ENCODE peak calls at places on chromosomes 3 and 15, in six cellular contexts. A is stomach, K is spleen, V is esophagus muscularis mucosa, Z is ovary, G is adrenal gland. D is an unnamed sample.

GRCh38 chr3:30292192-30292893 is 314.1 kb upstream of the TGFBR2 start:
- DNase-seq in G (no peak), K (no peak), V (no peak), Z (no peak), A (no peak), D (no peak)

GRCh38 chr3:138348107-138348949 is at the start of gene MRAS:
- DNase-seq in A (peak; percentile 79), Z (peak; percentile 85), V (no peak), G (peak; percentile 81), K (peak; percentile 82), D (peak; percentile 78)

GRCh38 chr3:5294360-5294759 is 106.9 kb downstream of the EDEM1 start:
- DNase-seq in V (peak; percentile 37), A (no peak), K (no peak), G (no peak), Z (no peak), D (no peak)

GRCh38 chr3:62151591-62151990 is 221.8 kb downstream of the FEZF2 start:
- DNase-seq in K (no peak), A (no peak), Z (no peak), G (no peak), V (no peak), D (no peak)

GRCh38 chr3:124558898-124559649 is 171.2 kb upstream of the UMPS start:
- DNase-seq in Z (peak; percentile 70), V (peak; percentile 94), A (peak; percentile 84), K (no peak), G (peak; percentile 91), D (peak; percentile 59)

GRCh38 chr3:62577153-62577552 is 203.8 kb upstream of the FEZF2 start:
- DNase-seq in K (no peak), A (no peak), G (no peak), Z (no peak), V (peak; percentile 8), D (no peak)

GRCh38 chr3:119524931-119525662 is 26.8 kb downstream of the TIMMDC1 start:
- DNase-seq in A (no peak), G (no peak), K (no peak), Z (no peak), V (no peak), D (no peak)

GRCh38 chr15:66819084-66819483 is 117.0 kb downstream of the SMAD6 start:
- DNase-seq in Z (no peak), V (no peak), A (no peak), G (no peak), K (no peak), D (no peak)

GRCh38 chr3:86991840-86992430 is 986 bp upstream of the VGLL3 start:
- DNase-seq in K (no peak), G (no peak), A (no peak), Z (no peak), V (no peak), D (no peak)

GRCh38 chr15:70048196-70048565 is 49.5 kb downstream of the TLE3 start:
- DNase-seq in V (no peak), A (no peak), G (no peak), Z (peak; percentile 32), K (peak; percentile 57), D (no peak)

GRCh38 chr15:67142142-67143092 is 77.0 kb downstream of the SMAD3 start:
- DNase-seq in Z (no peak), K (no peak), V (no peak), G (peak; percentile 80), A (no peak), D (peak; percentile 38)

GRCh38 chr3:120560304-120561250 is 35.6 kb upstream of the NDUFB4 start:
- DNase-seq in K (no peak), A (no peak), G (no peak), V (peak; percentile 60), Z (no peak), D (no peak)

GRCh38 chr3:53232641-53233377 is 23.0 kb downstream of the TKT start:
- DNase-seq in A (no peak), Z (no peak), G (no peak), V (no peak), K (peak; percentile 58), D (no peak)

GRCh38 chr15:67822537-67823370 is 2.6 kb upstream of the SKOR1 start:
- DNase-seq in A (no peak), V (no peak), G (no peak), K (peak; percentile 61), Z (no peak), D (no peak)

GRCh38 chr3:195040094-195040493 is 230.9 kb downstream of the XXYLT1 start:
- DNase-seq in V (no peak), G (no peak), A (no peak), Z (peak; percentile 13), K (no peak), D (no peak)

GRCh38 chr3:56321383-56321782 is 146.9 kb downstream of the ERC2 start:
- DNase-seq in A (no peak), K (no peak), G (no peak), V (no peak), Z (no peak), D (no peak)

GRCh38 chr3:56321892-56322291 is 146.4 kb downstream of the ERC2 start:
- DNase-seq in G (no peak), V (no peak), A (no peak), Z (no peak), K (no peak), D (no peak)

GRCh38 chr3:56322862-56323261 is 145.4 kb downstream of the ERC2 start:
- DNase-seq in A (no peak), G (no peak), V (no peak), K (no peak), Z (no peak), D (no peak)

GRCh38 chr3:56324473-56324872 is 143.8 kb downstream of the ERC2 start:
- DNase-seq in Z (no peak), A (no peak), V (no peak), K (no peak), G (no peak), D (no peak)

DNA sequence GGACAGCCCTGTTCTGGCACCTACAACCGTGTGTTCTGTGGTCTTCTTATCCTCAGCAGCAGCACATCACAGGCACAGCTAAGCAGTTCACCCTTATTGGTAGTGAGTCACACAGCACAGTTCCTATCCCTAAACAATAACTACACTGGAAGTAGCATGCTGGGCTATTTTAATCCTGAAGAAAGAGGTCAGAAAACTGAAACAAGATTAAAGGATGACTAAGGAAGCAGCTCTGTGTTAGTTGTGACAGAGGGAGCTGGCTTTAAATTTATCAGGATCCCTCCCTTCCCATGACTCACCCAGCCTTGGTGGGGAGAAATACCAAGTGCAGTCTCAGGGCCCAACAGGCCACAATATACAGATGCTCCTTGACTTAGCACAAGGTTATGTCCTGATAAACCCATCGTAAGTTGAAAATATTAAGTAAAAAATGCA is 144.3 kb downstream of the ERC2 start:
- DNase-seq in A (no peak), K (no peak), V (peak; percentile 74), Z (no peak), G (peak; percentile 73), D (peak; percentile 52)
- TF ChIP-seq POLR2A in A (no peak), K (no peak), V (no peak), Z (no peak), G (no peak), D (no peak)

DNA sequence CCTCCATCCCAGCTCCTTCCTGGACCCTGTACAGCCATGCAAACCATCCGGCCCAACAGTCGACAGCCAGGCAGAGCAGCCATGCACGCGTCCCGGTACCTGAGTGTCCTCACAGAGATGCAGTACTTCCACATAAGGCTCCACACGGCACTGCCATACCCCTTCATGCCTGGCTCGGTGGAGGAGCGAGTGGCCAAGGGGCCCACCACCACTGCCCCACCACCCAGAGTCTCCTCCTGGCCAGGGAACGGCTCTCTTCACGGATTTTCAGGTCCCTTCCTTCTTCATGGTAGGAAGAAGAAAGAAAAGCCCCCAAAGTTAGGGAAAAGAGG is 51.3 kb downstream of the IQSEC1 start:
- DNase-seq in A (no peak), K (peak; percentile 82), Z (no peak), G (no peak), V (no peak), D (no peak)
- TF ChIP-seq POLR2A in A (no peak), K (no peak), Z (no peak), G (no peak), V (no peak), D (no peak)

GRCh38 chr3:190877925-190878324 is 15.4 kb upstream of the GMNC start:
- DNase-seq in K (no peak), G (no peak), Z (no peak), V (no peak), A (no peak), D (peak; percentile 25)
- TF ChIP-seq POLR2A in K (no peak), G (no peak), Z (no peak), V (no peak), A (no peak), D (no peak)

DNA sequence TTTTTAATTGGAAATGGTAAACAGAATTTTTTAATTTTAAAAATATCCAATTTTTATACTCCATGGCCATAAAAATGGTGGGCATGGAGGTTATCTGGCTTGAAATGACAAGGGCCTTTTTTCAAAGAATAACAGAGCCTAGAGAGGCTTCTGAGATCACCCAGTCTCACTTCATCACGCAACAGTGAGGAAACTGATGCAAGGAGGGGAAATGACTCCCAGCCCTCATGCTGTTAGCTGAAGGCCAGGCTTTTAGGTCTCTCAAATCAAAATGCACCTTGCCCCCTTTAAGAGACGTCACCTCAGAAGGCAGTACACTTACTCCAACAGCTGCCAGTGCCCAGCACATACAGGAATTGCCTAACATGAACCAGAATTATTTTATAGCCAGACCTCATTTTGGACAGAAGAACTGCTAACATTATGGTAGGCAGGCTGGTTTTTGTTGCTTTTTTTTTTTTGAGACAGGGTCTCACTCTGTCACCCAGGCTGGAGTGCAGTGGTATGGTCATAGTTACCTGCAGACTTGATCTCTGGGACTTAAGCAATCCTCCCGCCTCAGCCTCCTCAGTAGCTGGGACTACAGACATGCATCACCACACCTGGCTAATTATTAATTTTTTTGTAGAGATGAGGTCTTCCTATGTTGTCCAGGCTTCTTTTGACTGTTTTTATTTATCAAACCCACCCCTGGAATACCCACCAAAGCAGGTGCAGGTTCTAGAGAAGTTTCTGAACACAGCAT is 9.1 kb downstream of the RAB43 start:
- DNase-seq in A (no peak), V (no peak), G (no peak), Z (no peak), K (no peak), D (no peak)
- TF ChIP-seq POLR2A in A (no peak), V (no peak), G (no peak), Z (no peak), K (no peak), D (no peak)

GRCh38 chr15:75713338-75713895 is 769 bp upstream of the CSPG4 start:
- DNase-seq in Z (peak; percentile 74), K (no peak), V (no peak), A (peak; percentile 42), G (no peak), D (no peak)
- TF ChIP-seq POLR2A in Z (no peak), K (no peak), V (no peak), A (no peak), G (no peak), D (no peak)

GRCh38 chr15:60379466-60380274 is 18.1 kb downstream of the ANXA2 start:
- DNase-seq in K (no peak), Z (no peak), G (no peak), A (no peak), V (no peak), D (no peak)
- TF ChIP-seq POLR2A in K (no peak), Z (no peak), G (no peak), A (no peak), V (no peak), D (no peak)